ENCODE peak calls at places on chromosomes 3 and 15, in five cellular contexts. One of them, this sample, is unnamed.

GRCh38 chr3:100900671-100901070 is 92.5 kb downstream of the ABI3BP start:
- DNase-seq in H9: no peak
- DNase-seq in H1: no peak
- DNase-seq in mesenchymal stem cell: no peak
- DNase-seq in neuronal stem cell: no peak
- DNase-seq in this sample: no peak

GRCh38 chr15:39381517-39381916 is 199.4 kb upstream of the THBS1 start:
- DNase-seq in H9: no peak
- DNase-seq in H1: no peak
- DNase-seq in mesenchymal stem cell: no peak
- DNase-seq in neuronal stem cell: no peak
- DNase-seq in this sample: no peak

GRCh38 chr3:161577662-161578061 is 81.1 kb downstream of the OTOL1 start:
- DNase-seq in H9: no peak
- DNase-seq in H1: no peak
- DNase-seq in mesenchymal stem cell: no peak
- DNase-seq in neuronal stem cell: no peak
- DNase-seq in this sample: no peak

GRCh38 chr3:5019411-5020261 is 40.4 kb downstream of the BHLHE40 start:
- DNase-seq in H9: no peak
- DNase-seq in H1: no peak
- DNase-seq in mesenchymal stem cell: no peak
- DNase-seq in neuronal stem cell: no peak
- DNase-seq in this sample: no peak

GRCh38 chr15:99169769-99170311 is 65.0 kb downstream of the SYNM start:
- DNase-seq in H9: no peak
- DNase-seq in H1: no peak
- DNase-seq in mesenchymal stem cell: peak; percentile 73
- DNase-seq in neuronal stem cell: no peak
- DNase-seq in this sample: peak; percentile 22

GRCh38 chr15:79989682-79990081 is 18.7 kb upstream of the BCL2A1 start:
- DNase-seq in H9: no peak
- DNase-seq in H1: no peak
- DNase-seq in mesenchymal stem cell: peak; percentile 44
- DNase-seq in neuronal stem cell: no peak
- DNase-seq in this sample: no peak

GRCh38 chr3:141431411-141432378 is 55.1 kb upstream of the RASA2 start:
- DNase-seq in H9: no peak
- DNase-seq in H1: no peak
- DNase-seq in mesenchymal stem cell: no peak
- DNase-seq in neuronal stem cell: no peak
- DNase-seq in this sample: no peak

GRCh38 chr3:112437146-112438022 is 61.9 kb downstream of the BTLA start:
- DNase-seq in H9: peak; percentile 45
- DNase-seq in H1: no peak
- DNase-seq in mesenchymal stem cell: peak; percentile 32
- DNase-seq in neuronal stem cell: no peak
- DNase-seq in this sample: peak; percentile 74

GRCh38 chr3:12155833-12156232 is 2.9 kb downstream of the TIMP4 start:
- DNase-seq in H9: no peak
- DNase-seq in H1: no peak
- DNase-seq in mesenchymal stem cell: peak; percentile 93
- DNase-seq in neuronal stem cell: no peak
- DNase-seq in this sample: peak; percentile 80

GRCh38 chr3:126358038-126358815 is 1.0 kb upstream of the KLF15 start:
- DNase-seq in H9: peak; percentile 81
- DNase-seq in H1: no peak
- DNase-seq in mesenchymal stem cell: peak; percentile 17
- DNase-seq in neuronal stem cell: peak; percentile 51
- DNase-seq in this sample: no peak

GRCh38 chr3:4826237-4827100 is 152.8 kb upstream of the BHLHE40 start:
- DNase-seq in H9: no peak
- DNase-seq in H1: no peak
- DNase-seq in mesenchymal stem cell: no peak
- DNase-seq in neuronal stem cell: no peak
- DNase-seq in this sample: no peak

GRCh38 chr3:124886168-124887051 is 755 bp downstream of the ITGB5 start:
- DNase-seq in H9: peak; percentile 75
- DNase-seq in H1: no peak
- DNase-seq in mesenchymal stem cell: peak; percentile 71
- DNase-seq in neuronal stem cell: peak; percentile 43
- DNase-seq in this sample: peak; percentile 64

GRCh38 chr3:44106761-44107160 is 134.9 kb upstream of the TOPAZ1 start:
- DNase-seq in H9: no peak
- DNase-seq in H1: no peak
- DNase-seq in mesenchymal stem cell: peak; percentile 9
- DNase-seq in neuronal stem cell: no peak
- DNase-seq in this sample: no peak

GRCh38 chr3:10251006-10251405 is 2.7 kb downstream of the TATDN2 start:
- DNase-seq in H9: no peak
- DNase-seq in H1: no peak
- DNase-seq in mesenchymal stem cell: no peak
- DNase-seq in neuronal stem cell: no peak
- DNase-seq in this sample: no peak

GRCh38 chr3:175726228-175726627 is 867.1 kb downstream of the NAALADL2 start:
- DNase-seq in H9: no peak
- DNase-seq in H1: no peak
- DNase-seq in mesenchymal stem cell: no peak
- DNase-seq in neuronal stem cell: no peak
- DNase-seq in this sample: no peak

GRCh38 chr15:31349233-31350141 is 22.9 kb downstream of the KLF13 start:
- DNase-seq in H9: no peak
- DNase-seq in H1: no peak
- DNase-seq in mesenchymal stem cell: no peak
- DNase-seq in neuronal stem cell: no peak
- DNase-seq in this sample: no peak

GRCh38 chr3:133426721-133427120 is 26.9 kb downstream of the BFSP2 start:
- DNase-seq in H9: no peak
- DNase-seq in H1: no peak
- DNase-seq in mesenchymal stem cell: peak; percentile 34
- DNase-seq in neuronal stem cell: no peak
- DNase-seq in this sample: peak; percentile 19

GRCh38 chr3:69082805-69083204 is 1.9 kb upstream of the ARL6IP5 start:
- DNase-seq in H9: no peak
- DNase-seq in H1: no peak
- DNase-seq in mesenchymal stem cell: peak; percentile 90
- DNase-seq in neuronal stem cell: no peak
- DNase-seq in this sample: peak; percentile 52

GRCh38 chr3:155453512-155453911 is 160.0 kb upstream of the STRIT1 start:
- DNase-seq in H9: no peak
- DNase-seq in H1: no peak
- DNase-seq in mesenchymal stem cell: no peak
- DNase-seq in neuronal stem cell: no peak
- DNase-seq in this sample: no peak

GRCh38 chr3:171122212-171122611 is 95.7 kb upstream of the SLC2A2 start:
- DNase-seq in H9: no peak
- DNase-seq in H1: no peak
- DNase-seq in mesenchymal stem cell: no peak
- DNase-seq in neuronal stem cell: no peak
- DNase-seq in this sample: no peak

GRCh38 chr15:89321521-89322410 is 12.9 kb downstream of the POLG start:
- DNase-seq in H9: no peak
- DNase-seq in H1: no peak
- DNase-seq in mesenchymal stem cell: no peak
- DNase-seq in neuronal stem cell: no peak
- DNase-seq in this sample: no peak

GRCh38 chr15:91752081-91752810 is 101.3 kb upstream of the SLCO3A1 start:
- DNase-seq in H9: no peak
- DNase-seq in H1: no peak
- DNase-seq in mesenchymal stem cell: no peak
- DNase-seq in neuronal stem cell: no peak
- DNase-seq in this sample: no peak

GRCh38 chr3:178284180-178284579 is 252.1 kb upstream of the KCNMB2 start:
- DNase-seq in H9: no peak
- DNase-seq in H1: no peak
- DNase-seq in mesenchymal stem cell: no peak
- DNase-seq in neuronal stem cell: no peak
- DNase-seq in this sample: no peak

GRCh38 chr15:65085990-65086679 is 9.6 kb downstream of the KBTBD13 start:
- DNase-seq in H9: peak; percentile 82
- DNase-seq in H1: no peak
- DNase-seq in mesenchymal stem cell: no peak
- DNase-seq in neuronal stem cell: no peak
- DNase-seq in this sample: peak; percentile 53

GRCh38 chr15:64930019-64930652 is 18.4 kb downstream of the ANKDD1A start:
- DNase-seq in H9: no peak
- DNase-seq in H1: no peak
- DNase-seq in mesenchymal stem cell: no peak
- DNase-seq in neuronal stem cell: no peak
- DNase-seq in this sample: no peak

GRCh38 chr3:99789322-99789721 is 28.3 kb upstream of the CMSS1 start:
- DNase-seq in H9: no peak
- DNase-seq in H1: no peak
- DNase-seq in mesenchymal stem cell: peak; percentile 68
- DNase-seq in neuronal stem cell: peak; percentile 5
- DNase-seq in this sample: peak; percentile 67

GRCh38 chr15:81296673-81297072 is 27.3 kb downstream of the STARD5 start:
- DNase-seq in H9: no peak
- DNase-seq in H1: no peak
- DNase-seq in mesenchymal stem cell: peak; percentile 4
- DNase-seq in neuronal stem cell: no peak
- DNase-seq in this sample: no peak

GRCh38 chr15:72797338-72797689 is 13.8 kb upstream of the ADPGK start:
- DNase-seq in H9: peak; percentile 38
- DNase-seq in H1: no peak
- DNase-seq in mesenchymal stem cell: no peak
- DNase-seq in neuronal stem cell: no peak
- DNase-seq in this sample: no peak
- H3K23ac ChIP-seq in H9: no peak overlapping the region
- H3K23ac ChIP-seq in H1: no peak overlapping the region
- H3K23ac ChIP-seq in mesenchymal stem cell: peak overlapping the region; percentile 2
- H3K23ac ChIP-seq in neuronal stem cell: peak overlapping the region; percentile 34
- H3K23ac ChIP-seq in this sample: no peak overlapping the region

GRCh38 chr3:55701997-55702396 is 214.9 kb upstream of the WNT5A start:
- DNase-seq in H9: no peak
- DNase-seq in H1: no peak
- DNase-seq in mesenchymal stem cell: peak; percentile 83
- DNase-seq in neuronal stem cell: no peak
- DNase-seq in this sample: no peak
- H3K23ac ChIP-seq in H9: no peak overlapping the region
- H3K23ac ChIP-seq in H1: no peak overlapping the region
- H3K23ac ChIP-seq in mesenchymal stem cell: no peak overlapping the region
- H3K23ac ChIP-seq in neuronal stem cell: no peak overlapping the region
- H3K23ac ChIP-seq in this sample: no peak overlapping the region

DNA sequence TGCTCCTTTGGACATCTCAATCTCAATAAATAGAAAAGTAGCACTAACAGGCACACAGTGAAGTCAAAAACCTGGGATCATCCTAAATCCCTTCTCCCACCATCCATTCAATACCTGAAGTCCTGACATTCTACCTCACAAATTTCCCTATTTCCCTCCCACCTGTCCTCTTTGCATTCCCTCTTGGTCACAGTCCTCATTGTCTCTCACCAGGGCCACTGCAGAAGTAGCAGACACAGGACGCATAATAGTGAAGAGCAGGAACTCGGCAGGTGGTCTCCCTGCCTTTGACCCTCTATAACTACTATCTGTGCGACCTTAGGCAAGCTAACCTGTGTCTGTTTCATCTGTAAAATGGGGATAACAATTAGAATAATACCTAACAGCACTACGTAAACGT is 2.3 kb downstream of the THOC7 start:
- DNase-seq in H9: peak; percentile 54
- DNase-seq in H1: no peak
- DNase-seq in mesenchymal stem cell: no peak
- DNase-seq in neuronal stem cell: no peak
- DNase-seq in this sample: no peak
- H3K23ac ChIP-seq in H9: no peak overlapping the region
- H3K23ac ChIP-seq in H1: no peak overlapping the region
- H3K23ac ChIP-seq in mesenchymal stem cell: no peak overlapping the region
- H3K23ac ChIP-seq in neuronal stem cell: no peak overlapping the region
- H3K23ac ChIP-seq in this sample: no peak overlapping the region

GRCh38 chr15:57217716-57218598 is 158.3 kb upstream of the CGNL1 start:
- DNase-seq in H9: no peak
- DNase-seq in H1: no peak
- DNase-seq in mesenchymal stem cell: peak; percentile 61
- DNase-seq in neuronal stem cell: peak; percentile 33
- DNase-seq in this sample: no peak

GRCh38 chr15:57220220-57220619 is 156.1 kb upstream of the CGNL1 start:
- DNase-seq in H9: no peak
- DNase-seq in H1: no peak
- DNase-seq in mesenchymal stem cell: peak; percentile 58
- DNase-seq in neuronal stem cell: no peak
- DNase-seq in this sample: no peak

GRCh38 chr15:57216288-57216687 is 160.0 kb upstream of the CGNL1 start:
- DNase-seq in H9: no peak
- DNase-seq in H1: no peak
- DNase-seq in mesenchymal stem cell: peak; percentile 87
- DNase-seq in neuronal stem cell: no peak
- DNase-seq in this sample: no peak

GRCh38 chr15:57215371-57215770 is 160.9 kb upstream of the CGNL1 start:
- DNase-seq in H9: no peak
- DNase-seq in H1: no peak
- DNase-seq in mesenchymal stem cell: no peak
- DNase-seq in neuronal stem cell: no peak
- DNase-seq in this sample: no peak

GRCh38 chr15:57218826-57219576 is 157.3 kb upstream of the CGNL1 start:
- DNase-seq in H9: peak; percentile 38
- DNase-seq in H1: no peak
- DNase-seq in mesenchymal stem cell: peak; percentile 90
- DNase-seq in neuronal stem cell: peak; percentile 31
- DNase-seq in this sample: no peak
- H3K23ac ChIP-seq in H9: no peak overlapping the region
- H3K23ac ChIP-seq in H1: no peak overlapping the region
- H3K23ac ChIP-seq in mesenchymal stem cell: no peak overlapping the region
- H3K23ac ChIP-seq in neuronal stem cell: no peak overlapping the region
- H3K23ac ChIP-seq in this sample: no peak overlapping the region

GRCh38 chr3:20186600-20187004 is 596 bp upstream of the SGO1 start:
- DNase-seq in H9: no peak
- DNase-seq in H1: no peak
- DNase-seq in mesenchymal stem cell: no peak
- DNase-seq in neuronal stem cell: no peak
- DNase-seq in this sample: no peak

GRCh38 chr3:20182206-20182605 is 3.8 kb downstream of the SGO1 start:
- DNase-seq in H9: no peak
- DNase-seq in H1: no peak
- DNase-seq in mesenchymal stem cell: no peak
- DNase-seq in neuronal stem cell: no peak
- DNase-seq in this sample: no peak

GRCh38 chr3:20185364-20185732 is 658 bp downstream of the SGO1 start:
- DNase-seq in H9: no peak
- DNase-seq in H1: no peak
- DNase-seq in mesenchymal stem cell: peak; percentile 44
- DNase-seq in neuronal stem cell: no peak
- DNase-seq in this sample: peak; percentile 18

GRCh38 chr3:20181276-20181675 is 4.7 kb downstream of the SGO1 start:
- DNase-seq in H9: no peak
- DNase-seq in H1: no peak
- DNase-seq in mesenchymal stem cell: no peak
- DNase-seq in neuronal stem cell: no peak
- DNase-seq in this sample: no peak

GRCh38 chr3:20185733-20186599 is at the start of gene SGO1:
- DNase-seq in H9: peak; percentile 99
- DNase-seq in H1: peak; percentile 92
- DNase-seq in mesenchymal stem cell: peak; percentile 98
- DNase-seq in neuronal stem cell: peak; percentile 95
- DNase-seq in this sample: peak; percentile 100
- H3K23ac ChIP-seq in H9: no peak within 1 kb of the TSS
- H3K23ac ChIP-seq in H1: no peak within 1 kb of the TSS
- H3K23ac ChIP-seq in mesenchymal stem cell: peak within 1 kb of the TSS; percentile 14
- H3K23ac ChIP-seq in neuronal stem cell: peak within 1 kb of the TSS; percentile 92
- H3K23ac ChIP-seq in this sample: no peak within 1 kb of the TSS